ENCODE peak calls at places on chromosome 12, in six cellular contexts. W is mammary epithelial cell, T is GM23338, D is HCT116, V is PC-9, L is IMR-90. H is an unnamed sample. For H3K4me1, the result is how much of the 10 kb centered on the place peaks cover.

GRCh38 chr12:6819069-6820030 is 2.3 kb upstream of the GPR162 start:
- DNase-seq in W (no peak), T (no peak), V (no peak), L (no peak), D (no peak), H (no peak)

GRCh38 chr12:6871052-6871957 is 1.8 kb downstream of the SPSB2 start:
- DNase-seq in D (peak), L (no peak), W (peak), V (peak), T (peak), H (peak)

GRCh38 chr12:128486951-128487350 is 220.0 kb downstream of the TMEM132C start:
- DNase-seq in T (no peak), V (no peak), W (no peak), L (no peak), D (no peak), H (no peak)

GRCh38 chr12:117679776-117680175 is 289.0 kb downstream of the KSR2 start:
- DNase-seq in T (no peak), D (no peak), L (no peak), W (no peak), V (no peak), H (no peak)

GRCh38 chr12:108363165-108363564 is 24.1 kb upstream of the CMKLR1 start:
- DNase-seq in V (no peak), T (no peak), D (no peak), L (no peak), W (no peak), H (no peak)

GRCh38 chr12:68613209-68613904 is 2.7 kb downstream of the RAP1B start:
- DNase-seq in W (no peak), T (no peak), V (no peak), D (no peak), L (no peak), H (no peak)

GRCh38 chr12:54009171-54010052 is 627 bp downstream of the HOXC8 start:
- DNase-seq in V (no peak), T (no peak), D (no peak), W (peak), L (no peak), H (no peak)

GRCh38 chr12:25979563-25979962 is 21.1 kb downstream of the RASSF8 start:
- DNase-seq in D (no peak), W (peak), V (no peak), L (no peak), T (no peak), H (no peak)

GRCh38 chr12:93379432-93380308 is 1.9 kb downstream of the NUDT4 start:
- DNase-seq in L (peak), T (no peak), D (no peak), W (peak), V (no peak), H (no peak)

GRCh38 chr12:56129210-56129691 is 1.2 kb downstream of the ESYT1 start:
- DNase-seq in V (peak), T (peak), W (peak), D (no peak), L (peak), H (peak)

GRCh38 chr12:86117711-86118110 is 138.5 kb downstream of the MGAT4C start:
- DNase-seq in W (no peak), V (no peak), T (no peak), D (no peak), L (peak), H (no peak)

GRCh38 chr12:102043928-102044327 is 17.9 kb downstream of the WASHC3 start:
- DNase-seq in D (no peak), V (no peak), L (no peak), T (no peak), W (no peak), H (peak)

GRCh38 chr12:130661501-130662255 is 54.4 kb downstream of the RIMBP2 start:
- DNase-seq in L (no peak), D (peak), V (no peak), W (no peak), T (peak), H (no peak)
- H3K4me1 ChIP-seq in L (under half), D (under half), V (under half), W (under half), T (under half), H (under half)

DNA sequence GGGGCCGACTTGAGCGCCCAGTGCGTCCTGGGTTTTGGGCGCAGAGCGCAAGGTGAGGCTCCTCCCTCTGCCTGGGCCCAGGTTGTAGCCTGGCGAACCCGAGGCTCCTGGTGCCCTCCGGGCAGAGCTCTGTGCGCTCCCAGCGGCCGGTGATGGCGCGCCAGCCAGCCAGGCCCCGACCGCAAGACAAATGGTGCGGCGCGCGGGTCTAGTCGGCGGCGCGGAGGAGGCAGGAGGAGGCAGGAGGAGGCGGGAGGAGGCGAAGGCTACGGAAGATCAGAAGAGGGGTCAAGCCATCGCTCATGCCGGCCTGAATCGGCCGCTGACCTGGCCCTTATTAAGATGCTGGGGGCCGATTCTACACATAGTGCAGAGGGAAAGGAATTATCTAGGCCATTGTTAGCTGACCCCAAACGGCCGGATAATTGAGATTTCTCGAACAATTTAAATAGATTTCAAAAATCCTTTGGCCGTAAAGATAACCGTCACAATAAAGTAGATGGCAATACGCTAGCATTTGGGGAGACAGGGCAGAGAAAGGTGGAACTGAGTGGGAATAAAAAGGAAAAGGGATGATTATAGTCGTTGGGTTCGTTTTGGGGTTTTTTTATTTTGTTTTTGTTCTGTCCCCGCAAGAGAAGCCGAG is 2.8 kb downstream of the TBX5 start:
- DNase-seq in V (no peak), T (peak), W (no peak), L (peak), D (no peak), H (no peak)
- TF ChIP-seq CTCF in V (no peak), T (peak), W (no peak), L (peak), D (no peak), H (no peak)

GRCh38 chr12:31248815-31249214 is 77.1 kb downstream of the SINHCAF start:
- DNase-seq in D (no peak), L (no peak), T (no peak), V (no peak), W (no peak), H (no peak)

GRCh38 chr12:31250179-31250578 is 75.8 kb downstream of the SINHCAF start:
- DNase-seq in L (no peak), T (no peak), D (no peak), W (no peak), V (no peak), H (no peak)

GRCh38 chr12:31245822-31246469 is 80.0 kb downstream of the SINHCAF start:
- DNase-seq in D (no peak), L (no peak), V (no peak), W (no peak), T (peak), H (no peak)

GRCh38 chr12:31246470-31246850 is 79.5 kb downstream of the SINHCAF start:
- DNase-seq in L (no peak), T (no peak), W (peak), V (peak), D (no peak), H (no peak)
- H2AFZ ChIP-seq in L (no peak), T (peak), W (peak), V (no peak), D (no peak), H (no peak)

DNA sequence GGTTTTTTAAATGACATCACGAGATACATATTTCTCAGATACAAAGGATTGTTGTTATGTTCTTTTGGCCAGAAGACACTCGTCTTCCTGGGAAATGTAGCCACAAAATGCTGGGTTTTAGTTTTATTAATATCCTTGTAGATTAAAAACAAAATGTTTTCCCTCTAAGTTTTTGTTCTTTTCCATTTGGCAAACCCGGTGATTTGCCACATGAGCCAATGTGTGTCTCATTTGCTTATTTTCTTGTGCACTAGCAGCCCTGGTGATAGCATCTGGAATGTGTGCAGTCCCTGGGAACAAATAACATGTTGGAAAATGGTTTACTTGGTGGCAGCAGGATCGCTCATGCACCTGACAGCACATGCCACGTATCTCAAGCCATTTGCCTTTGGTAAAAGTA is 61.0 kb downstream of the HMGA2 start:
- DNase-seq in L (peak), W (no peak), T (no peak), V (no peak), D (no peak), H (no peak)
- H3K4me1 ChIP-seq in L (under half), W (under half), T (under half), V (under half), D (half or more), H (under half)

H was measured in DND-41.